ENCODE peak calls at places on chromosomes 4 and X, in nine cellular contexts. C is endothelial cell of umbilical vein, E is ovary, T is tibial nerve, N is sigmoid colon, K is stomach, Q is heart left ventricle, I is K562, H is adrenal gland. W is an unnamed sample. For H3K27me3, the result is how much of the 10 kb centered on the place peaks cover.

GRCh38 chrX:31266172-31267076 is 194.6 kb upstream of the FTHL17 start:
- DNase-seq in C (peak), E (peak), T (peak), N (peak), K (peak), Q (peak), I (peak), H (peak), W (peak)

GRCh38 chrX:13151806-13152510 is 107.5 kb upstream of the FAM9C start:
- DNase-seq in C (peak), E (no peak), T (no peak), N (no peak), K (no peak), Q (no peak), I (no peak), H (no peak), W (no peak)

GRCh38 chr4:80931645-80932215 is 98.8 kb upstream of the BMP3 start:
- DNase-seq in C (no peak), E (no peak), T (no peak), N (no peak), K (no peak), Q (no peak), I (no peak), H (no peak), W (no peak)

GRCh38 chr4:85398276-85398675 is 76.7 kb upstream of the ARHGAP24 start:
- DNase-seq in C (no peak), E (no peak), T (no peak), N (no peak), K (no peak), Q (no peak), I (no peak), H (no peak), W (no peak)

GRCh38 chr4:108060686-108061321 is 71.1 kb downstream of the HADH start:
- DNase-seq in C (no peak), E (no peak), T (no peak), N (no peak), K (no peak), Q (no peak), I (no peak), H (no peak), W (no peak)

GRCh38 chr4:67575232-67575888 is 16.8 kb downstream of the STAP1 start:
- DNase-seq in C (no peak), E (no peak), T (no peak), N (no peak), K (no peak), Q (no peak), I (peak), H (no peak), W (no peak)

GRCh38 chrX:109533005-109533404 is 3.6 kb upstream of the NXT2 start:
- DNase-seq in C (no peak), E (no peak), T (no peak), N (no peak), K (no peak), Q (no peak), I (no peak), H (no peak), W (no peak)

GRCh38 chrX:22952011-22952410 is 47.7 kb upstream of the DDX53 start:
- DNase-seq in C (peak), E (no peak), T (no peak), N (no peak), K (no peak), Q (no peak), I (peak), H (peak), W (peak)

GRCh38 chr4:102246416-102246815 is 98.9 kb downstream of the SLC39A8 start:
- DNase-seq in C (no peak), E (no peak), T (no peak), N (no peak), K (no peak), Q (no peak), I (no peak), H (no peak), W (no peak)

GRCh38 chrX:139126493-139126892 is 404.0 kb upstream of the F9 start:
- DNase-seq in C (no peak), E (no peak), T (no peak), N (no peak), K (peak), Q (no peak), I (peak), H (no peak), W (peak)

GRCh38 chr4:186068581-186069402 is at the start of gene TLR3:
- DNase-seq in C (peak), E (no peak), T (no peak), N (no peak), K (no peak), Q (no peak), I (no peak), H (peak), W (no peak)

DNA sequence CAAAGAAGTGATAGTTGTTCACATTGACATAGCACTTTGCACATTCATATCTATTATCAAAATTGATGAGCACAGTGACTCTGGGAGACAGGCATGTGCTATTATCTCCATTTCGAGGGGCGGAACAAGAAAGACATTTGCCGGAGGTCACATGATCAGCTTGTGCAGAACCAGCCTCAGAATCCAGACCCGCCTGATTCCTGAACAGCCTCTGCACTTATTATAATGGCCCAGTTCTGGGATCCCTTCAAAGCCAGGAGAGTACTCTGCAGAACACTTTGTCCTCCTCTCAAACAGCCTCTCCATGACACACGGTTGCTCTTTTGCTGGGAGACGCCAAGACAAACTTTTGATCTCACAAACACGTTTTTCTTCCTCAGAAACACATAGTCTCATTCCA is 48.4 kb downstream of the RWDD4 start:
- DNase-seq in C (no peak), E (peak), T (no peak), N (no peak), K (no peak), Q (no peak), I (peak), H (no peak), W (peak)
- TF ChIP-seq POLR2A in C (no peak), E (no peak), T (no peak), N (no peak), K (no peak), Q (no peak), I (no peak), H (no peak), W (no peak)

GRCh38 chrX:120725874-120726273 is 96.0 kb upstream of the C1GALT1C1 start:
- DNase-seq in C (no peak), E (no peak), T (no peak), N (no peak), K (no peak), Q (no peak), I (no peak), H (peak), W (no peak)
- H3K27me3 ChIP-seq in C (under half), E (under half), T (under half), N (under half), K (under half), Q (under half), I (under half), H (under half), W (under half)

GRCh38 chr4:76690091-76690905 is 207.6 kb downstream of the SOWAHB start:
- DNase-seq in C (no peak), E (no peak), T (no peak), N (no peak), K (peak), Q (no peak), I (no peak), H (no peak), W (no peak)

GRCh38 chr4:76690906-76691275 is 207.1 kb downstream of the SOWAHB start:
- DNase-seq in C (no peak), E (no peak), T (no peak), N (no peak), K (no peak), Q (no peak), I (no peak), H (no peak), W (no peak)

GRCh38 chr4:76694056-76694455 is 203.9 kb downstream of the SOWAHB start:
- DNase-seq in C (no peak), E (no peak), T (no peak), N (no peak), K (no peak), Q (no peak), I (no peak), H (no peak), W (no peak)

GRCh38 chr4:76692761-76693160 is 205.2 kb downstream of the SOWAHB start:
- DNase-seq in C (no peak), E (no peak), T (no peak), N (no peak), K (no peak), Q (no peak), I (no peak), H (no peak), W (no peak)

DNA sequence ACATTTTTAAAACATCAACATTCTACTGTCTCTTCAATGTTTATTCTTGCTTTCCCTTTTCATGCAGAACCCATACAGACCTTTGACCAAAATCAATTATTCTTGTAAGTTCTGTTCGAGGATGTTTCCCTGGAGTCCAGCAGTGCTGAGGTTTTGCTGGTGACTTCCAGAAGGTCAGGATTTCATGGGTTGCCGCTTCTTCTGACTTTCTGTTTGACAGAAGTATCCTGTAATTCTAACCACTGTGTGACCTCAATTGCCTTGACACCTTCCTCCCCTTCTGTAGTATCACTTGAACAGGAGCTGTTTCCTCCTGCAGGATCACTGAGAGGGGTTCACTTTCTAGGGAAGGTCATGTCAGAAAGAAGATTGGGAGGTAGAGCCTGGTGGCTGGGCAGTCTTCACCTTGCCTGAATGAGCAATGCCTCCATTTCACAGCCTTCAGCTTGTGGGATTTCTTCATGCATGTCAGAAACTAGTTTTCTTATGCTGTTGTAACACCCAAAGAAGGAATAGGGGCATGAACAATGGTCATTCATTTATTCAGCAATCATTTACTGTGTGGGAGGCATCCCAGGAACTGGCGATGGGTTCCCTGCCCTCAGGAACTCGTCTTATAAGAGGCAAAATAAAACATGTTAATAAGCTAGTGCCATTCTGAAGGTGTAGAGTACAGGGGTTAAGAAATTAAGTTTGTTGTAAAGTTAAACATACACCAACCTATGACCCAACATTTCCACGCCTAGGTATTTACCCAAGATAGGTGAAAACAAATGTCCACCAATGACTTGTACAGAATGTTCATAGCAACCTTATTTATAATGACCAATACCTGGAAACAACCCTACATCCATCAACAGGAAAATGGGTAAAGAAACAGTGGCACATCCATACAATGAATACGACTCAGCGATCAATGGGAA is 205.9 kb downstream of the SOWAHB start:
- DNase-seq in C (no peak), E (no peak), T (no peak), N (no peak), K (no peak), Q (no peak), I (no peak), H (no peak), W (no peak)
- TF ChIP-seq POLR2A in C (no peak), E (no peak), T (no peak), N (no peak), K (no peak), Q (no peak), I (no peak), H (no peak), W (no peak)

GRCh38 chrX:129721414-129721813 is 17.4 kb upstream of the XPNPEP2 start:
- DNase-seq in C (no peak), E (no peak), T (no peak), N (no peak), K (no peak), Q (no peak), I (no peak), H (no peak), W (no peak)

GRCh38 chrX:129719931-129720520 is 18.8 kb upstream of the XPNPEP2 start:
- DNase-seq in C (peak), E (no peak), T (no peak), N (no peak), K (no peak), Q (no peak), I (no peak), H (no peak), W (no peak)

GRCh38 chrX:129720741-129721140 is 18.0 kb upstream of the XPNPEP2 start:
- DNase-seq in C (no peak), E (no peak), T (no peak), N (no peak), K (no peak), Q (no peak), I (no peak), H (no peak), W (no peak)

GRCh38 chrX:129723511-129723910 is 15.3 kb upstream of the XPNPEP2 start:
- DNase-seq in C (peak), E (no peak), T (no peak), N (no peak), K (no peak), Q (no peak), I (no peak), H (no peak), W (no peak)

GRCh38 chrX:129721870-129722269 is 16.9 kb upstream of the XPNPEP2 start:
- DNase-seq in C (peak), E (no peak), T (no peak), N (no peak), K (no peak), Q (no peak), I (no peak), H (no peak), W (no peak)
- H3K27me3 ChIP-seq in C (under half), E (under half), T (under half), N (under half), K (under half), Q (under half), I (under half), H (under half), W (under half)

GRCh38 chr4:171594293-171594692 is 218.9 kb upstream of the GALNTL6 start:
- DNase-seq in C (no peak), E (no peak), T (no peak), N (no peak), K (no peak), Q (no peak), I (no peak), H (no peak), W (no peak)
- TF ChIP-seq POLR2A in C (no peak), E (no peak), T (no peak), N (no peak), K (no peak), Q (no peak), I (no peak), H (no peak), W (no peak)

DNA sequence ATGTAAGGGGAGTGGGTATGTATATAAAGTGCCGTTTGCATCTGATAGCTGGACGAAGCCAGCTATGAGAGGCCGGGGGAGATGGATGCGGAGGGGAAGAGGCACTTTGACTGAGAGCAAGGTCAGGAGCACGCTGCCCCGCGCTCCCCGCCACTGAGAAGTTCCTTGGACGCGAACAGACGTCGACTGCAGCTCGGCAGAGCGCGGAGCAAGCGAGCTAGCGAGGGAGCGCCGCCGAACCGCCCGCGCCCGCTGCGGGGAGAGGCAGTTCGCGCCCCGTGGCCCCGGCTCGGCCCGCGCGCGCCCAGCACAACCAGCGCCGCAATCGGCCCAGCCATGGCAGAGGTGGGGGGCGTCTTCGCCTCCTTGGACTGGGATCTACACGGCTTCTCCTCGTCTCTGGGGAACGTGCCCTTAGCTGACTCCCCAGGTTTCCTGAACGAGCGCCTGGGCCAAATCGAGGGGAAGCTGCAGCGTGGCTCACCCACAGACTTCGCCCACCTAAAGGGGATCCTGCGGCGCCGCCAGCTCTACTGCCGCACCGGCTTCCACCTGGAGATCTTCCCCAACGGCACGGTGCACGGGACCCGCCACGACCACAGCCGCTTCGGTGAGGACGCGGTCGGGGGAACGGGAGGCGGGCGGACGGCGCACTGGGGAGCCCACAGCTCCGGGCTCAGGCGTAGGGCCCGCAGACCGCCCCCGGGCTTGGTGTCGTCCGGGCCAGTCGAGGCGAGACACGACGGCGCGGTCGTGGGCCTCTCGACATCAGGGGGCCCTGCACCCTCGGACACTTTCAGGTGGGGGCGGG is at the start of gene FGF16:
- DNase-seq in C (peak), E (no peak), T (no peak), N (no peak), K (no peak), Q (no peak), I (no peak), H (no peak), W (no peak)
- H3K27me3 ChIP-seq in C (under half), E (under half), T (under half), N (under half), K (under half), Q (under half), I (under half), H (under half), W (under half)

GRCh38 chrX:81202413-81202794 is 502 bp downstream of the SH3BGRL start:
- DNase-seq in C (peak), E (no peak), T (no peak), N (no peak), K (no peak), Q (no peak), I (peak), H (no peak), W (no peak)
- TF ChIP-seq POLR2A in C (no peak), E (no peak), T (no peak), N (no peak), K (no peak), Q (no peak), I (no peak), H (no peak), W (no peak)